ENCODE peak calls at places on chromosomes 16 and 17, in five cellular contexts. H, L, V, K and E are unnamed samples.

GRCh38 chr16:54538241-54538640 is 251.7 kb upstream of the IRX3 start:
- DNase-seq in H (peak), L (no peak), V (no peak), K (peak), E (no peak)

GRCh38 chr17:21279198-21279535 is 5.3 kb upstream of the MAP2K3 start:
- DNase-seq in H (no peak), L (no peak), V (no peak), K (no peak), E (no peak)

GRCh38 chr17:78132086-78132676 is 1.6 kb downstream of the TMC8 start:
- DNase-seq in H (no peak), L (no peak), V (no peak), K (no peak), E (no peak)

GRCh38 chr17:80872999-80873951 is 118.4 kb upstream of the CHMP6 start:
- DNase-seq in H (no peak), L (no peak), V (no peak), K (peak), E (no peak)

GRCh38 chr16:1784977-1785845 is 2.5 kb downstream of the NUBP2 start:
- DNase-seq in H (no peak), L (no peak), V (no peak), K (no peak), E (peak)

GRCh38 chr17:7439462-7440112 is at the start of gene FGF11:
- DNase-seq in H (no peak), L (no peak), V (no peak), K (no peak), E (no peak)

GRCh38 chr16:89115216-89115949 is 21.7 kb downstream of the ACSF3 start:
- DNase-seq in H (no peak), L (peak), V (no peak), K (no peak), E (peak)

GRCh38 chr17:69654981-69655581 is 240.6 kb downstream of the MAP2K6 start:
- DNase-seq in H (peak), L (no peak), V (peak), K (peak), E (no peak)

GRCh38 chr17:64455993-64456885 is 7.3 kb downstream of the MILR1 start:
- DNase-seq in H (no peak), L (no peak), V (no peak), K (no peak), E (no peak)

GRCh38 chr16:86573646-86574508 is 4.5 kb upstream of the FOXL1 start:
- DNase-seq in H (no peak), L (no peak), V (no peak), K (no peak), E (no peak)

GRCh38 chr17:48995871-48996695 is 1.1 kb upstream of the IGF2BP1 start:
- DNase-seq in H (no peak), L (no peak), V (peak), K (no peak), E (no peak)

GRCh38 chr17:76534831-76535732 is 2.4 kb downstream of the CYGB start:
- DNase-seq in H (no peak), L (no peak), V (no peak), K (no peak), E (peak)

GRCh38 chr16:29745853-29746345 is at the start of gene C16orf54:
- DNase-seq in H (no peak), L (peak), V (no peak), K (no peak), E (peak)

GRCh38 chr16:21589551-21589950 is 9.8 kb upstream of the METTL9 start:
- DNase-seq in H (no peak), L (no peak), V (no peak), K (no peak), E (no peak)

GRCh38 chr17:5364696-5365095 is 54.8 kb downstream of the NUP88 start:
- DNase-seq in H (no peak), L (no peak), V (no peak), K (no peak), E (no peak)

GRCh38 chr17:67836205-67836987 is 11.1 kb downstream of the BPTF start:
- DNase-seq in H (peak), L (no peak), V (no peak), K (no peak), E (no peak)

GRCh38 chr17:49315551-49315951 is 46.5 kb downstream of the ZNF652 start:
- DNase-seq in H (peak), L (peak), V (peak), K (peak), E (peak)

GRCh38 chr17:80504671-80505413 is 28.4 kb upstream of the NPTX1 start:
- DNase-seq in H (peak), L (no peak), V (no peak), K (peak), E (no peak)

GRCh38 chr17:933168-934083 is 46.1 kb downstream of the NXN start:
- DNase-seq in H (peak), L (peak), V (peak), K (peak), E (no peak)

GRCh38 chr16:65098916-65099315 is 22.9 kb downstream of the CDH11 start:
- DNase-seq in H (no peak), L (no peak), V (no peak), K (no peak), E (no peak)

GRCh38 chr17:19702231-19702641 is 14.1 kb downstream of the SLC47A2 start:
- DNase-seq in H (no peak), L (no peak), V (peak), K (no peak), E (no peak)

GRCh38 chr16:64234200-64234599 is 887.7 kb downstream of the CDH11 start:
- DNase-seq in H (no peak), L (no peak), V (no peak), K (no peak), E (peak)

GRCh38 chr17:60135951-60136666 is 13.7 kb upstream of the CA4 start:
- DNase-seq in H (no peak), L (no peak), V (no peak), K (no peak), E (no peak)